ENCODE peak calls at places on chromosomes 3 and 15, in five cellular contexts. One of them, this sample, is unnamed.

GRCh38 chr3:98556164-98557130 is 24.7 kb downstream of the GPR15 start:
- DNase-seq in astrocyte of the spinal cord: no peak
- DNase-seq in heart right ventricle: no peak
- DNase-seq in upper lobe of right lung: no peak
- DNase-seq in cardiac fibroblast: no peak
- DNase-seq in this sample: peak

GRCh38 chr15:43299411-43299810 is 31.0 kb downstream of the LCMT2 start:
- DNase-seq in astrocyte of the spinal cord: no peak
- DNase-seq in heart right ventricle: no peak
- DNase-seq in cardiac fibroblast: no peak
- DNase-seq in upper lobe of right lung: no peak
- DNase-seq in this sample: no peak

GRCh38 chr3:122893282-122893681 is 98.4 kb downstream of the SLC49A4 start:
- DNase-seq in astrocyte of the spinal cord: no peak
- DNase-seq in heart right ventricle: no peak
- DNase-seq in cardiac fibroblast: no peak
- DNase-seq in upper lobe of right lung: no peak
- DNase-seq in this sample: no peak

GRCh38 chr3:47961815-47962606 is 54.2 kb downstream of the MAP4 start:
- DNase-seq in astrocyte of the spinal cord: peak
- DNase-seq in cardiac fibroblast: peak
- DNase-seq in upper lobe of right lung: no peak
- DNase-seq in heart right ventricle: no peak
- DNase-seq in this sample: no peak

GRCh38 chr3:48548165-48548564 is 8.4 kb downstream of the PFKFB4 start:
- DNase-seq in heart right ventricle: no peak
- DNase-seq in astrocyte of the spinal cord: no peak
- DNase-seq in cardiac fibroblast: no peak
- DNase-seq in upper lobe of right lung: no peak
- DNase-seq in this sample: no peak

GRCh38 chr15:82178061-82178460 is 84.5 kb downstream of the EFL1 start:
- DNase-seq in upper lobe of right lung: no peak
- DNase-seq in heart right ventricle: no peak
- DNase-seq in cardiac fibroblast: peak
- DNase-seq in astrocyte of the spinal cord: peak
- DNase-seq in this sample: no peak

GRCh38 chr3:50256978-50257890 is 11.7 kb upstream of the SEMA3B start:
- DNase-seq in upper lobe of right lung: no peak
- DNase-seq in cardiac fibroblast: peak
- DNase-seq in astrocyte of the spinal cord: peak
- DNase-seq in heart right ventricle: no peak
- DNase-seq in this sample: no peak

GRCh38 chr15:84582583-84583157 is 18.1 kb upstream of the ZSCAN2 start:
- DNase-seq in astrocyte of the spinal cord: no peak
- DNase-seq in upper lobe of right lung: no peak
- DNase-seq in heart right ventricle: no peak
- DNase-seq in cardiac fibroblast: no peak
- DNase-seq in this sample: no peak

GRCh38 chr15:63156708-63157065 is 590 bp downstream of the RPS27L start:
- DNase-seq in heart right ventricle: peak
- DNase-seq in upper lobe of right lung: no peak
- DNase-seq in cardiac fibroblast: peak
- DNase-seq in astrocyte of the spinal cord: peak
- DNase-seq in this sample: no peak

GRCh38 chr3:57068437-57069089 is 8.1 kb downstream of the SPATA12 start:
- DNase-seq in heart right ventricle: no peak
- DNase-seq in cardiac fibroblast: peak
- DNase-seq in astrocyte of the spinal cord: peak
- DNase-seq in upper lobe of right lung: no peak
- DNase-seq in this sample: peak

GRCh38 chr3:55884491-55885285 is 397.6 kb upstream of the WNT5A start:
- DNase-seq in heart right ventricle: no peak
- DNase-seq in cardiac fibroblast: no peak
- DNase-seq in upper lobe of right lung: no peak
- DNase-seq in astrocyte of the spinal cord: no peak
- DNase-seq in this sample: no peak

GRCh38 chr3:197528190-197528589 is 27.6 kb downstream of the BDH1 start:
- DNase-seq in heart right ventricle: no peak
- DNase-seq in cardiac fibroblast: no peak
- DNase-seq in upper lobe of right lung: no peak
- DNase-seq in astrocyte of the spinal cord: no peak
- DNase-seq in this sample: no peak

GRCh38 chr3:134364061-134364935 is 9.9 kb downstream of the AMOTL2 start:
- DNase-seq in upper lobe of right lung: peak
- DNase-seq in cardiac fibroblast: peak
- DNase-seq in heart right ventricle: peak
- DNase-seq in astrocyte of the spinal cord: peak
- DNase-seq in this sample: no peak

GRCh38 chr3:105906834-105907233 is 38.0 kb upstream of the CBLB start:
- DNase-seq in cardiac fibroblast: peak
- DNase-seq in heart right ventricle: no peak
- DNase-seq in upper lobe of right lung: no peak
- DNase-seq in astrocyte of the spinal cord: no peak
- DNase-seq in this sample: no peak

GRCh38 chr3:133512416-133513089 is 60.9 kb upstream of the CDV3 start:
- DNase-seq in heart right ventricle: no peak
- DNase-seq in upper lobe of right lung: no peak
- DNase-seq in cardiac fibroblast: no peak
- DNase-seq in astrocyte of the spinal cord: no peak
- DNase-seq in this sample: no peak

GRCh38 chr15:88604972-88605506 is 16.1 kb upstream of the AEN start:
- DNase-seq in astrocyte of the spinal cord: no peak
- DNase-seq in cardiac fibroblast: no peak
- DNase-seq in upper lobe of right lung: no peak
- DNase-seq in heart right ventricle: no peak
- DNase-seq in this sample: no peak
- H3K4me3 ChIP-seq in astrocyte of the spinal cord: no peak
- H3K4me3 ChIP-seq in cardiac fibroblast: no peak
- H3K4me3 ChIP-seq in upper lobe of right lung: no peak
- H3K4me3 ChIP-seq in heart right ventricle: no peak
- H3K4me3 ChIP-seq in this sample: no peak

GRCh38 chr15:32936283-32936918 is 218.6 kb downstream of the GREM1 start:
- DNase-seq in cardiac fibroblast: peak
- DNase-seq in heart right ventricle: no peak
- DNase-seq in astrocyte of the spinal cord: peak
- DNase-seq in upper lobe of right lung: no peak
- DNase-seq in this sample: no peak
- TF ChIP-seq CTCF in cardiac fibroblast: peak
- TF ChIP-seq CTCF in heart right ventricle: peak
- TF ChIP-seq CTCF in astrocyte of the spinal cord: peak
- TF ChIP-seq CTCF in upper lobe of right lung: peak
- TF ChIP-seq CTCF in this sample: peak

GRCh38 chr3:195859846-195860411 is 48.2 kb upstream of the MUC4 start:
- DNase-seq in astrocyte of the spinal cord: no peak
- DNase-seq in upper lobe of right lung: no peak
- DNase-seq in cardiac fibroblast: no peak
- DNase-seq in heart right ventricle: no peak
- DNase-seq in this sample: no peak
- H3K4me3 ChIP-seq in astrocyte of the spinal cord: no peak
- H3K4me3 ChIP-seq in upper lobe of right lung: no peak
- H3K4me3 ChIP-seq in cardiac fibroblast: no peak
- H3K4me3 ChIP-seq in heart right ventricle: no peak
- H3K4me3 ChIP-seq in this sample: no peak

GRCh38 chr3:169772530-169772950 is 656 bp upstream of the MYNN start:
- DNase-seq in upper lobe of right lung: peak
- DNase-seq in cardiac fibroblast: peak
- DNase-seq in heart right ventricle: peak
- DNase-seq in astrocyte of the spinal cord: peak
- DNase-seq in this sample: no peak

GRCh38 chr3:169765281-169765624 is 393 bp upstream of the TERC start:
- DNase-seq in astrocyte of the spinal cord: no peak
- DNase-seq in cardiac fibroblast: no peak
- DNase-seq in heart right ventricle: no peak
- DNase-seq in upper lobe of right lung: no peak
- DNase-seq in this sample: no peak

GRCh38 chr3:169772951-169773816 is at the start of gene MYNN:
- DNase-seq in heart right ventricle: peak
- DNase-seq in cardiac fibroblast: peak
- DNase-seq in astrocyte of the spinal cord: peak
- DNase-seq in upper lobe of right lung: peak
- DNase-seq in this sample: peak

GRCh38 chr3:169771651-169772529 is 1.3 kb upstream of the MYNN start:
- DNase-seq in upper lobe of right lung: no peak
- DNase-seq in cardiac fibroblast: peak
- DNase-seq in heart right ventricle: peak
- DNase-seq in astrocyte of the spinal cord: peak
- DNase-seq in this sample: no peak

GRCh38 chr3:169769287-169770181 is at the start of gene ACTRT3:
- DNase-seq in astrocyte of the spinal cord: peak
- DNase-seq in cardiac fibroblast: peak
- DNase-seq in upper lobe of right lung: peak
- DNase-seq in heart right ventricle: peak
- DNase-seq in this sample: no peak
- TF ChIP-seq CTCF in astrocyte of the spinal cord: no peak
- TF ChIP-seq CTCF in cardiac fibroblast: peak
- TF ChIP-seq CTCF in upper lobe of right lung: no peak
- TF ChIP-seq CTCF in heart right ventricle: no peak
- TF ChIP-seq CTCF in this sample: no peak

GRCh38 chr15:70703483-70703882 is 59.9 kb downstream of the UACA start:
- DNase-seq in upper lobe of right lung: no peak
- DNase-seq in cardiac fibroblast: peak
- DNase-seq in astrocyte of the spinal cord: no peak
- DNase-seq in heart right ventricle: no peak
- DNase-seq in this sample: no peak

GRCh38 chr15:70701891-70702568 is 61.3 kb downstream of the UACA start:
- DNase-seq in cardiac fibroblast: peak
- DNase-seq in astrocyte of the spinal cord: peak
- DNase-seq in heart right ventricle: no peak
- DNase-seq in upper lobe of right lung: no peak
- DNase-seq in this sample: no peak

GRCh38 chr15:70704166-70704565 is 59.2 kb downstream of the UACA start:
- DNase-seq in cardiac fibroblast: no peak
- DNase-seq in heart right ventricle: no peak
- DNase-seq in astrocyte of the spinal cord: no peak
- DNase-seq in upper lobe of right lung: no peak
- DNase-seq in this sample: no peak

GRCh38 chr15:70702584-70702983 is 60.8 kb downstream of the UACA start:
- DNase-seq in cardiac fibroblast: no peak
- DNase-seq in upper lobe of right lung: no peak
- DNase-seq in heart right ventricle: no peak
- DNase-seq in astrocyte of the spinal cord: no peak
- DNase-seq in this sample: no peak

DNA sequence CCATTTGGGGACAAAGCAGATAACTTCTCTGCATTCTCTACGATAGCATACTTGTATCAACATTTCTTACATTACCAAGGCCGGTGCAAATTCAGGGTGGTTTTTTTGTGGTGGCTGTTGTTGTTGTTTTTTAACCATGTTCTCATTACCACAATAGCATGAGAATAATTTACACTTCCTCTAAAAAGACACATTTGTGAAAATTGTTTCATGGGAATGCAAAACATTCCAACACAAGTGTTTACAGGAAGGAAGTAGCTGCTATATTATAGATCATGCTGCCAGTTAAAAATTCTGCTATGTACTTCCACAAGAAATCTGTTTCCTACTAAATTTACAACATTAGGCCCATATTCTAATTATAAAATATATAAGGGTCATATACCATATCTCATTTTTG is 60.3 kb downstream of the UACA start:
- DNase-seq in cardiac fibroblast: no peak
- DNase-seq in upper lobe of right lung: no peak
- DNase-seq in heart right ventricle: no peak
- DNase-seq in astrocyte of the spinal cord: no peak
- DNase-seq in this sample: no peak
- H3K4me3 ChIP-seq in cardiac fibroblast: no peak
- H3K4me3 ChIP-seq in upper lobe of right lung: peak
- H3K4me3 ChIP-seq in heart right ventricle: no peak
- H3K4me3 ChIP-seq in astrocyte of the spinal cord: no peak
- H3K4me3 ChIP-seq in this sample: no peak

This sample was measured in GM12864.